ENCODE peak calls at places on chromosome 14, in seven cellular contexts. J is HepG2, Z is GM12878, U is suprapubic skin, A is sigmoid colon, V is esophagus muscularis mucosa, T is SK-N-SH. Q is an unnamed sample.
A peak's percentile ranks its signal among the peaks of the same experiment; 100 is the strongest.

GRCh38 chr14:94914191-94914590 is 144.3 kb upstream of the GSC start:
- DNase-seq in V (no peak), Z (no peak), J (no peak), T (no peak), A (no peak), U (no peak), Q (no peak)

GRCh38 chr14:65229431-65230286 is 127.3 kb upstream of the MAX start:
- DNase-seq in U (peak; percentile 71), J (peak; percentile 72), V (no peak), A (no peak), T (peak; percentile 59), Z (no peak), Q (peak; percentile 51)

GRCh38 chr14:101552786-101553231 is 8.5 kb upstream of the DIO3 start:
- DNase-seq in T (no peak), Z (no peak), J (no peak), V (no peak), A (no peak), U (no peak), Q (no peak)

GRCh38 chr14:96380735-96381134 is 11.2 kb upstream of the AK7 start:
- DNase-seq in A (no peak), Z (peak; percentile 62), V (peak; percentile 64), J (no peak), T (no peak), U (no peak), Q (no peak)

GRCh38 chr14:35878272-35879140 is 52.4 kb downstream of the BRMS1L start:
- DNase-seq in U (no peak), T (no peak), V (no peak), A (no peak), J (no peak), Z (no peak), Q (peak; percentile 34)

GRCh38 chr14:89432226-89432625 is 15.2 kb upstream of the FOXN3 start:
- DNase-seq in V (no peak), J (no peak), T (no peak), U (no peak), Z (no peak), A (peak; percentile 28), Q (no peak)

GRCh38 chr14:49972840-49973239 is 80.0 kb downstream of the ARF6 start:
- DNase-seq in Z (no peak), A (no peak), U (no peak), T (no peak), J (peak; percentile 82), V (no peak), Q (peak; percentile 36)

GRCh38 chr14:34324363-34324795 is 137.7 kb downstream of the SPTSSA start:
- DNase-seq in Z (no peak), V (no peak), T (peak; percentile 52), J (peak; percentile 71), A (no peak), U (no peak), Q (no peak)

GRCh38 chr14:81366259-81366658 is 33.9 kb downstream of the STON2 start:
- DNase-seq in T (no peak), A (no peak), U (no peak), V (peak; percentile 62), Z (no peak), J (no peak), Q (peak; percentile 29)

GRCh38 chr14:99232406-99233214 is 39.4 kb downstream of the BCL11B start:
- DNase-seq in U (no peak), J (no peak), T (no peak), V (no peak), A (no peak), Z (no peak), Q (no peak)

GRCh38 chr14:76352639-76353281 is 23.2 kb upstream of the ESRRB start:
- DNase-seq in A (no peak), V (no peak), U (no peak), Z (peak; percentile 4), J (peak; percentile 43), T (peak; percentile 90), Q (peak; percentile 52)

GRCh38 chr14:65230287-65230728 is 128.0 kb upstream of the MAX start:
- DNase-seq in U (no peak), T (peak; percentile 68), V (no peak), A (peak; percentile 70), J (peak; percentile 96), Z (no peak), Q (peak; percentile 83)

GRCh38 chr14:34063470-34064164 is 112.7 kb upstream of the EGLN3 start:
- DNase-seq in Z (no peak), T (no peak), J (peak; percentile 64), V (peak; percentile 90), U (no peak), A (peak; percentile 70), Q (no peak)

GRCh38 chr14:77804592-77804991 is 4.7 kb downstream of the ADCK1 start:
- DNase-seq in V (no peak), Z (no peak), U (no peak), J (peak; percentile 27), A (no peak), T (no peak), Q (no peak)

GRCh38 chr14:49506650-49507049 is 79.5 kb downstream of the RPS29 start:
- DNase-seq in Z (no peak), J (no peak), V (no peak), A (no peak), T (no peak), U (no peak), Q (no peak)

GRCh38 chr14:78950654-78951053 is 780.5 kb downstream of the NRXN3 start:
- DNase-seq in Z (no peak), A (no peak), J (no peak), T (no peak), U (no peak), V (no peak), Q (no peak)

GRCh38 chr14:90248594-90248993 is 7.8 kb upstream of the PSMC1 start:
- DNase-seq in Z (no peak), A (no peak), V (no peak), J (no peak), U (no peak), T (no peak), Q (no peak)

GRCh38 chr14:101506211-101506920 is 54.9 kb upstream of the DIO3 start:
- DNase-seq in Z (no peak), T (no peak), J (no peak), A (peak; percentile 61), V (no peak), U (peak; percentile 58), Q (peak; percentile 18)

GRCh38 chr14:101707863-101708620 is 53.5 kb upstream of the PPP2R5C start:
- DNase-seq in J (no peak), U (peak; percentile 50), Z (no peak), T (no peak), A (no peak), V (peak; percentile 26), Q (no peak)

GRCh38 chr14:57748279-57748678 is 117.6 kb downstream of the SLC35F4 start:
- DNase-seq in V (no peak), A (no peak), U (no peak), J (no peak), Z (no peak), T (no peak), Q (no peak)

GRCh38 chr14:94936411-94936892 is 166.5 kb upstream of the GSC start:
- DNase-seq in V (peak; percentile 94), Z (no peak), U (peak; percentile 86), A (peak; percentile 94), J (no peak), T (peak; percentile 85), Q (peak; percentile 79)

GRCh38 chr14:96268426-96269358 is 12.7 kb downstream of the BDKRB1 start:
- DNase-seq in V (no peak), T (no peak), J (no peak), Z (no peak), A (peak; percentile 92), U (peak; percentile 91), Q (no peak)

DNA sequence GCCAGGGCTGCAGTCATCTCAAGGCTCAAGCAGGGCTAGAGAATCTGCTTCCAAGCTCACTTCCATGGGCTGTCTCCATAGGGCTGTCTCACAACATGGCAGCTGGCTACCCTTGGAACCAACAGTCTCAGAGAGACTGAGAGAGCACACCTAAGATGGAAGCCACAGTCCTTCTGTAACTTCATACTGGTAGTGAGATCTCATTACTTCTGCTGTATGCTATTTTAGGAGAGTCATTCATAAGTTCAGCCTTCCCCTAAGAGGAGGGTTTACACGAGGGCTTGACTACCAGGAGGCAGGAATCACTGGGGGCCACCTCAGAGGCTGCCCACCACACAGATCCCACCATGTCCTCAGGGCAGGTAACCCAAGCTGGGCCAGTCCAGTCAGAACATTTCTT is 29.7 kb downstream of the ERH start:
- DNase-seq in U (no peak), T (no peak), A (no peak), Z (no peak), V (no peak), J (no peak), Q (no peak)
- TF ChIP-seq POLR2AphosphoS5 in U (no peak), T (no peak), A (no peak), Z (no peak), V (no peak), J (no peak), Q (no peak)

DNA sequence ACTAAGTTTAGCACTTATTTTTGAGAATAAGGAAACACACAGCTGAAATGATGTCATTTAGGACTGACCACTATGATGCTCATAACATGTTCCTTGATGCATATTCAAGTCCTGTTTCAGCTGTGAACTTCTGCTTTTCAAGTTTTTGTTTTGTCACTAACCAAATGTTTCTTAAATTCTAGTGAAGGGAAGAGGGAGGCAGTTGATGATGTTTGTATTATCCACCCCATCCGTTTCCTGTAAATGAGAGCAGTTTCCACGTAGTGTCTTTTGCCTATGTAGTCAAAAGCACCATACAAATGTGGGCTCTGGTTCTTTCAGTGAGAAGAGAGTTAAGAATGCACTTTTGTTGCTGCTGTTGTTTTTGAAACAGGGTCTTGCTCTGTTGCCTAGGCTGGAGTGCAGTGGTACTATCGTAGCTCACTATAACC is 491.8 kb downstream of the PCNX1 start:
- DNase-seq in A (no peak), T (no peak), U (no peak), V (no peak), Z (peak; percentile 83), J (no peak), Q (no peak)
- TF ChIP-seq EP300 in A (no peak), T (no peak), U (peak; percentile 22), V (peak; percentile 24), Z (peak; percentile 98), J (no peak), Q (no peak)

DNA sequence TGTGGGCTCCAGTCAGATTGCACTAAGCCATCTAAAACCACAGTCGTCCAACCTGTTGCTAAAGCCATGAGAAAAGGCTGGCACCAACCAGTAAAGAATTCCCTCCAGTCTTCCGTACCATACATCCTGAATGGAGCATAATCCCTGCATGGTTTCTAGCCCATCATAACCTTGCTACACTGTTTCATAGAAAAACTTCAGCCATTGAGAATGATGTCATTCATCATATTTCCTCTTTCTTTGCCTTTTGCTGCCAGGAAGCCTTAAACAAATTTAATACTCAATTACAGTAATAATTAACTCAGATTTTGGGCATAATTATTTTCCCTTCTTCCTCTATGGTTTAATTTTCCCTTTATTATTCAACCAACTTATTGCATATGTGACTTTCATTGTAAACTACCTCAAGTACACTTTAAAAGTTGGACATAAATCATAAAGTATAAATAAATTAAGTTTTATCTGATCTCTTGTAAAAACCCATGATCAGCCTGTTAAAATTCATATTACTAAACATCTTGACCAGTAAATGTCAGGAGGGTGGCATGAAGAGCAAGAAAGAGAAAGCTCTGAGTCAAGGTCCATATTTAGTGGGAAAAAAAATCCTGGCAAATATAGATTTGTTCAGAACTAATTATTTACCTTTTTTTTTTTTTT is 264.7 kb downstream of the ZFP36L1 start:
- DNase-seq in T (no peak), A (no peak), U (no peak), Z (no peak), J (no peak), V (peak; percentile 21), Q (no peak)
- TF ChIP-seq POLR2AphosphoS5 in T (no peak), A (peak; percentile 65), U (no peak), Z (no peak), J (no peak), V (no peak), Q (no peak)

GRCh38 chr14:92711976-92712653 is 36.3 kb downstream of the LGMN start:
- DNase-seq in T (no peak), J (no peak), Z (no peak), V (no peak), A (no peak), U (peak; percentile 5), Q (no peak)
- TF ChIP-seq EP300 in T (no peak), J (no peak), Z (no peak), V (no peak), A (no peak), U (no peak), Q (no peak)

Q was measured in stomach.